ENCODE peak calls at places on chromosome 3, in five cellular contexts. One of them, this sample, is unnamed.

GRCh38 chr3:21551019-21551418 is 200.0 kb downstream of the ZNF385D start:
- DNase-seq in IMR-90: no peak
- DNase-seq in breast epithelium: no peak
- DNase-seq in heart left ventricle: no peak
- DNase-seq in left ventricle myocardium inferior: no peak
- DNase-seq in this sample: no peak

GRCh38 chr3:141383555-141384129 is 15.3 kb downstream of the ZBTB38 start:
- DNase-seq in IMR-90: peak
- DNase-seq in breast epithelium: no peak
- DNase-seq in heart left ventricle: no peak
- DNase-seq in left ventricle myocardium inferior: no peak
- DNase-seq in this sample: no peak

GRCh38 chr3:792651-793050 is 300.2 kb upstream of the CNTN6 start:
- DNase-seq in IMR-90: no peak
- DNase-seq in breast epithelium: no peak
- DNase-seq in heart left ventricle: no peak
- DNase-seq in left ventricle myocardium inferior: no peak
- DNase-seq in this sample: no peak

GRCh38 chr3:42493126-42493797 is 9.2 kb upstream of the VIPR1 start:
- DNase-seq in IMR-90: no peak
- DNase-seq in breast epithelium: peak
- DNase-seq in heart left ventricle: peak
- DNase-seq in left ventricle myocardium inferior: no peak
- DNase-seq in this sample: no peak

GRCh38 chr3:102195198-102195948 is 239.4 kb upstream of the ZPLD1 start:
- DNase-seq in IMR-90: no peak
- DNase-seq in breast epithelium: no peak
- DNase-seq in heart left ventricle: no peak
- DNase-seq in left ventricle myocardium inferior: no peak
- DNase-seq in this sample: peak

GRCh38 chr3:196197524-196197923 is 13.7 kb downstream of the ZDHHC19 start:
- DNase-seq in IMR-90: no peak
- DNase-seq in breast epithelium: no peak
- DNase-seq in heart left ventricle: no peak
- DNase-seq in left ventricle myocardium inferior: no peak
- DNase-seq in this sample: no peak

GRCh38 chr3:186609247-186609868 is 3.5 kb upstream of the AHSG start:
- DNase-seq in IMR-90: no peak
- DNase-seq in breast epithelium: no peak
- DNase-seq in heart left ventricle: no peak
- DNase-seq in left ventricle myocardium inferior: no peak
- DNase-seq in this sample: peak

GRCh38 chr3:134672571-134672970 is 21.7 kb upstream of the KY start:
- DNase-seq in IMR-90: no peak
- DNase-seq in breast epithelium: no peak
- DNase-seq in heart left ventricle: no peak
- DNase-seq in left ventricle myocardium inferior: no peak
- DNase-seq in this sample: no peak

GRCh38 chr3:81602781-81603180 is 158.7 kb downstream of the GBE1 start:
- DNase-seq in IMR-90: peak
- DNase-seq in breast epithelium: no peak
- DNase-seq in heart left ventricle: no peak
- DNase-seq in left ventricle myocardium inferior: no peak
- DNase-seq in this sample: no peak

GRCh38 chr3:5505163-5505562 is 317.7 kb downstream of the EDEM1 start:
- DNase-seq in IMR-90: no peak
- DNase-seq in breast epithelium: no peak
- DNase-seq in heart left ventricle: no peak
- DNase-seq in left ventricle myocardium inferior: no peak
- DNase-seq in this sample: no peak

GRCh38 chr3:71582612-71583568 is 638 bp downstream of the FOXP1 start:
- DNase-seq in IMR-90: peak
- DNase-seq in breast epithelium: peak
- DNase-seq in heart left ventricle: peak
- DNase-seq in left ventricle myocardium inferior: peak
- DNase-seq in this sample: no peak

GRCh38 chr3:186315581-186316354 is 46.3 kb downstream of the DGKG start:
- DNase-seq in IMR-90: peak
- DNase-seq in breast epithelium: no peak
- DNase-seq in heart left ventricle: no peak
- DNase-seq in left ventricle myocardium inferior: no peak
- DNase-seq in this sample: peak

GRCh38 chr3:52238193-52238760 is 681 bp downstream of the TWF2 start:
- DNase-seq in IMR-90: peak
- DNase-seq in breast epithelium: no peak
- DNase-seq in heart left ventricle: no peak
- DNase-seq in left ventricle myocardium inferior: no peak
- DNase-seq in this sample: no peak

GRCh38 chr3:172193436-172193835 is 154.1 kb downstream of the FNDC3B start:
- DNase-seq in IMR-90: no peak
- DNase-seq in breast epithelium: no peak
- DNase-seq in heart left ventricle: no peak
- DNase-seq in left ventricle myocardium inferior: no peak
- DNase-seq in this sample: no peak

GRCh38 chr3:98343647-98344507 is 9.8 kb upstream of the OR5K4 start:
- DNase-seq in IMR-90: peak
- DNase-seq in breast epithelium: no peak
- DNase-seq in heart left ventricle: no peak
- DNase-seq in left ventricle myocardium inferior: no peak
- DNase-seq in this sample: peak

GRCh38 chr3:38758557-38758956 is 57.5 kb downstream of the SCN10A start:
- DNase-seq in IMR-90: no peak
- DNase-seq in breast epithelium: no peak
- DNase-seq in heart left ventricle: no peak
- DNase-seq in left ventricle myocardium inferior: no peak
- DNase-seq in this sample: no peak

GRCh38 chr3:197365621-197366020 is 67.2 kb upstream of the DLG1 start:
- DNase-seq in IMR-90: no peak
- DNase-seq in breast epithelium: no peak
- DNase-seq in heart left ventricle: no peak
- DNase-seq in left ventricle myocardium inferior: no peak
- DNase-seq in this sample: no peak

GRCh38 chr3:73399106-73399505 is 225.6 kb downstream of the PDZRN3 start:
- DNase-seq in IMR-90: peak
- DNase-seq in breast epithelium: no peak
- DNase-seq in heart left ventricle: no peak
- DNase-seq in left ventricle myocardium inferior: no peak
- DNase-seq in this sample: no peak

GRCh38 chr3:88195951-88196434 is 46.2 kb downstream of the C3orf38 start:
- DNase-seq in IMR-90: peak
- DNase-seq in breast epithelium: no peak
- DNase-seq in heart left ventricle: no peak
- DNase-seq in left ventricle myocardium inferior: no peak
- DNase-seq in this sample: no peak

GRCh38 chr3:57164217-57164605 is 942 bp downstream of the IL17RD start:
- DNase-seq in IMR-90: peak
- DNase-seq in breast epithelium: peak
- DNase-seq in heart left ventricle: peak
- DNase-seq in left ventricle myocardium inferior: peak
- DNase-seq in this sample: no peak

GRCh38 chr3:82080792-82081191 is 319.3 kb upstream of the GBE1 start:
- DNase-seq in IMR-90: no peak
- DNase-seq in breast epithelium: no peak
- DNase-seq in heart left ventricle: no peak
- DNase-seq in left ventricle myocardium inferior: no peak
- DNase-seq in this sample: no peak

GRCh38 chr3:127134887-127135240 is 58.1 kb upstream of the PRR23E start:
- DNase-seq in IMR-90: no peak
- DNase-seq in breast epithelium: no peak
- DNase-seq in heart left ventricle: no peak
- DNase-seq in left ventricle myocardium inferior: no peak
- DNase-seq in this sample: no peak
- TF ChIP-seq CTCF in IMR-90: no peak
- TF ChIP-seq CTCF in breast epithelium: no peak
- TF ChIP-seq CTCF in heart left ventricle: no peak
- TF ChIP-seq CTCF in left ventricle myocardium inferior: no peak
- TF ChIP-seq CTCF in this sample: no peak

GRCh38 chr3:100226712-100227429 is 33.9 kb upstream of the TBC1D23 start:
- DNase-seq in IMR-90: peak
- DNase-seq in breast epithelium: no peak
- DNase-seq in heart left ventricle: no peak
- DNase-seq in left ventricle myocardium inferior: no peak
- DNase-seq in this sample: no peak
- H3K27ac ChIP-seq in IMR-90: no peak
- H3K27ac ChIP-seq in breast epithelium: no peak
- H3K27ac ChIP-seq in heart left ventricle: peak
- H3K27ac ChIP-seq in left ventricle myocardium inferior: peak
- H3K27ac ChIP-seq in this sample: no peak

GRCh38 chr3:15595955-15596354 is 5.4 kb downstream of the HACL1 start:
- DNase-seq in IMR-90: no peak
- DNase-seq in breast epithelium: no peak
- DNase-seq in heart left ventricle: no peak
- DNase-seq in left ventricle myocardium inferior: no peak
- DNase-seq in this sample: no peak

GRCh38 chr3:15601046-15601398 is 347 bp downstream of the HACL1 start:
- DNase-seq in IMR-90: peak
- DNase-seq in breast epithelium: no peak
- DNase-seq in heart left ventricle: no peak
- DNase-seq in left ventricle myocardium inferior: no peak
- DNase-seq in this sample: peak

GRCh38 chr3:15602146-15602536 is 596 bp downstream of the BTD start:
- DNase-seq in IMR-90: no peak
- DNase-seq in breast epithelium: no peak
- DNase-seq in heart left ventricle: no peak
- DNase-seq in left ventricle myocardium inferior: no peak
- DNase-seq in this sample: no peak

GRCh38 chr3:15606434-15606891 is 4.9 kb downstream of the BTD start:
- DNase-seq in IMR-90: no peak
- DNase-seq in breast epithelium: no peak
- DNase-seq in heart left ventricle: no peak
- DNase-seq in left ventricle myocardium inferior: no peak
- DNase-seq in this sample: no peak

DNA sequence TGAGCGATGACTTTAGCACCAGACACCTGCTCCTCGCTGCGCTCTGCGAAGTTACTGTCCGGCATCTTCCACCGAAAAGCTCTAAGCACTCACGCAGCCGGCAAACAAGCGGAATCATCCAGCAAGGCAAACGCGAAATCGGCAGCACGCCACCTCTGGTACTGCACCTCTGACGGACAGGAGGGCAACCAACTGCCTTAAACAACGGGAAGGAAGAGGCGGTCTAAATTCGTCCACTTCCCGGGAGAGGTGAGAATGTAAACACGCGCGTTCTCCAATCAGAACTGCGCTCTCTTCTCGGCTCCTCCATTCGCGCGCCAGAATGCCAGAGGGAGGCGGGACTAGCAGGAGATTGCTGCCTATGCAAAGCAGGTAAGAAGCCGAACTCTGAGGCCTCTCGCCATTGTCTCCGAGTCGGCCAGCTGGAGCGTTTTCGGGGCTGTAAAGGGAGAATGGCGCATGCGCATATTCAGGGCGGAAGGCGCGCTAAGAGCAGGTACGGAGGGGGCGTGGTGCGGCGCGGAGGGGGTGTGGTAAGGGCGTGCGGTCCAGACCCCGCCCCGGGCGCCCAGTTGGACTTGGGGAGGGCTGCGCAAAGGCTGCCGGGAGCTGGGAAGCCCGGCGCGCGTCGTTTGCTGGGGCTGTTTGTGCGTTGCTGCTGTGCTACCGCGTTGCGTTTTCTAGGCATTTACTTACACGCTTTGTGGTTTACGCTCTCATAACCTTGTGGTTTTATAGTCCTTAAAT is at the start of the genes BTD and HACL1:
- DNase-seq in IMR-90: peak
- DNase-seq in breast epithelium: peak
- DNase-seq in heart left ventricle: peak
- DNase-seq in left ventricle myocardium inferior: peak
- DNase-seq in this sample: peak
- TF ChIP-seq CTCF in IMR-90: peak
- TF ChIP-seq CTCF in breast epithelium: peak
- TF ChIP-seq CTCF in heart left ventricle: no peak
- TF ChIP-seq CTCF in left ventricle myocardium inferior: peak
- TF ChIP-seq CTCF in this sample: no peak

DNA sequence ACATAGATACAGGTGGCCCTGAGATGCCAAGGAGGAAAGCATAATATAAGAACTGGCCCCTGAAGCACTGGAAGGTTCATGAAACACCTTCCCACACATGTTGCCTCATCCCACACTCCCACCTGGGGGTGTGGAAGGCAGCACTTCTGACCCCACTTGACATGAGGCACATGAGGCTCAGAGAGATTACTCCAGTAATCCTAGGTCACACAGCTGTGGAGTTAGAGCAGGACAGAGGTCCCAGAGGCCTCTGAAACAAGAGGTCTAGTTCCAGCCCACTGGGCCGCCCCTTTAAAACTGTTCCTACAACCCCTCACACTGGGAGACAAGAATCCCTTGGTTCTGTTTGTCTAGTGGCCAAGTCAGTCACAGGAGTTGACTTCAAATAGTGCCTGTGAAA is 7.2 kb downstream of the SSUH2 start:
- DNase-seq in IMR-90: no peak
- DNase-seq in breast epithelium: no peak
- DNase-seq in heart left ventricle: no peak
- DNase-seq in left ventricle myocardium inferior: no peak
- DNase-seq in this sample: no peak
- H3K27ac ChIP-seq in IMR-90: no peak
- H3K27ac ChIP-seq in breast epithelium: no peak
- H3K27ac ChIP-seq in heart left ventricle: no peak
- H3K27ac ChIP-seq in left ventricle myocardium inferior: no peak
- H3K27ac ChIP-seq in this sample: no peak

DNA sequence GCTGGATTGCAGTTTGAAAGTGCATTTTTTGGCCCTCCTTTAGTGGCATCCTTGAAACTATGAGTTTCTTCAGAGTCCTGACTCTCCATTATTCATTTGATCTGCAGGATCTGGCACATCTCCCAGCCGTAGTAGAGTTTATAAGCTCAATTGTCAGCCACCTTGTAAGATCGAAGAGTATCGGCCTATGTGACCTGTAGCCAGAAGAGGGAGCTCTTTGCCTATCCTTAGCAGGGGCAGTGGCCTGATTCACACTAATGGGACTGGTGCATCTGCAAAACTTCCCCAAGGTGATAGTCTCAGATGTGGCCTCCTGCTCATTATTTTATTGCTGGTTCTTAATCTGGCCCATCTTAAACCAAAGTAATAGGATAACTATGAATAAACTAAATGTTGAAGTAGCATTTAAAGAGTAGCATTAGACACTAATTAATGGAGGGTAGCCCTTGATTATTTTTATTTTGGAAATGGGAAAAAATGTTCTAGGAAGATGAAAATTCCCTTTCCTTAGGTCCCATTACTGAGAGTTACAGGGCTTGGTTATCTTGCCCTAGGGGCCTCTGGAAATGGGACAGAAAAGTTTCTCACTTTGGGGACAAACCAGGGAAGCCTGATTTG is 21.2 kb downstream of the GCSAM start:
- DNase-seq in IMR-90: peak
- DNase-seq in breast epithelium: no peak
- DNase-seq in heart left ventricle: peak
- DNase-seq in left ventricle myocardium inferior: no peak
- DNase-seq in this sample: peak
- TF ChIP-seq CTCF in IMR-90: peak
- TF ChIP-seq CTCF in breast epithelium: no peak
- TF ChIP-seq CTCF in heart left ventricle: peak
- TF ChIP-seq CTCF in left ventricle myocardium inferior: peak
- TF ChIP-seq CTCF in this sample: peak